ENCODE peak calls at places on chromosome 1, in seven cellular contexts. E is GM23338, S is esophagus muscularis mucosa, J is upper lobe of left lung, U is H1, T is stomach, R is transverse colon. Q is an unnamed sample.

GRCh38 chr1:29524285-29525065 is 288.2 kb downstream of the PTPRU start:
- DNase-seq in E (no peak), S (no peak), J (no peak), U (no peak), T (peak; percentile 18), R (no peak), Q (peak; percentile 27)

GRCh38 chr1:244863491-244864252 is 671 bp downstream of the HNRNPU start:
- DNase-seq in E (no peak), S (no peak), J (peak; percentile 91), U (no peak), T (peak; percentile 40), R (peak; percentile 45), Q (peak; percentile 82)

GRCh38 chr1:180627411-180627810 is 4.4 kb upstream of the XPR1 start:
- DNase-seq in E (no peak), S (no peak), J (no peak), U (no peak), T (no peak), R (no peak), Q (no peak)

GRCh38 chr1:156693858-156694562 is 11.4 kb downstream of the CRABP2 start:
- DNase-seq in E (peak; percentile 66), S (no peak), J (no peak), U (no peak), T (peak; percentile 52), R (no peak), Q (no peak)

GRCh38 chr1:225470691-225471452 is 43.0 kb upstream of the LBR start:
- DNase-seq in E (no peak), S (no peak), J (no peak), U (no peak), T (no peak), R (no peak), Q (peak; percentile 61)

GRCh38 chr1:109547412-109548320 is 749 bp upstream of the GNAI3 start:
- DNase-seq in E (peak; percentile 40), S (no peak), J (no peak), U (no peak), T (peak; percentile 37), R (peak; percentile 47), Q (no peak)

GRCh38 chr1:240414237-240414636 is 197.7 kb downstream of the GREM2 start:
- DNase-seq in E (no peak), S (no peak), J (no peak), U (no peak), T (no peak), R (no peak), Q (no peak)

GRCh38 chr1:106536741-106537140 is 519.7 kb upstream of the PRMT6 start:
- DNase-seq in E (no peak), S (no peak), J (no peak), U (no peak), T (no peak), R (no peak), Q (no peak)

GRCh38 chr1:234969630-234970370 is 158.8 kb downstream of the TOMM20 start:
- DNase-seq in E (peak; percentile 78), S (no peak), J (peak; percentile 91), U (no peak), T (peak; percentile 63), R (no peak), Q (peak; percentile 85)

GRCh38 chr1:32701421-32701911 is 1.1 kb downstream of the SYNC start:
- DNase-seq in E (no peak), S (no peak), J (no peak), U (no peak), T (no peak), R (peak; percentile 62), Q (no peak)

GRCh38 chr1:29933110-29933509 is 696.8 kb downstream of the PTPRU start:
- DNase-seq in E (no peak), S (no peak), J (no peak), U (no peak), T (no peak), R (no peak), Q (no peak)

GRCh38 chr1:154961497-154962237 is at the start of gene PYGO2:
- DNase-seq in E (peak; percentile 89), S (peak; percentile 95), J (peak; percentile 96), U (no peak), T (peak; percentile 81), R (peak; percentile 87), Q (peak; percentile 88)

GRCh38 chr1:64038965-64039926 is 164.2 kb upstream of the UBE2U start:
- DNase-seq in E (peak; percentile 72), S (peak; percentile 91), J (no peak), U (no peak), T (peak; percentile 36), R (no peak), Q (no peak)

GRCh38 chr1:236870721-236871120 is 75.6 kb downstream of the MTR start:
- DNase-seq in E (no peak), S (no peak), J (no peak), U (no peak), T (no peak), R (no peak), Q (no peak)

GRCh38 chr1:66282343-66282852 is 251.6 kb upstream of the SGIP1 start:
- DNase-seq in E (no peak), S (no peak), J (no peak), U (no peak), T (no peak), R (peak; percentile 47), Q (no peak)

GRCh38 chr1:19735419-19736127 is 64.1 kb downstream of the TMCO4 start:
- DNase-seq in E (no peak), S (peak; percentile 94), J (no peak), U (no peak), T (no peak), R (peak; percentile 29), Q (peak; percentile 69)

GRCh38 chr1:37267111-37267835 is 207.1 kb upstream of the ZC3H12A start:
- DNase-seq in E (peak; percentile 38), S (no peak), J (no peak), U (no peak), T (no peak), R (no peak), Q (no peak)

GRCh38 chr1:182173791-182174190 is 112.3 kb upstream of the ZNF648 start:
- DNase-seq in E (no peak), S (no peak), J (no peak), U (no peak), T (peak; percentile 48), R (no peak), Q (no peak)

GRCh38 chr1:224168859-224169380 is 14.1 kb upstream of the DEGS1 start:
- DNase-seq in E (no peak), S (no peak), J (no peak), U (no peak), T (no peak), R (no peak), Q (no peak)

GRCh38 chr1:204292733-204293132 is 67.0 kb downstream of the PLEKHA6 start:
- DNase-seq in E (no peak), S (no peak), J (no peak), U (no peak), T (no peak), R (no peak), Q (no peak)

GRCh38 chr1:18489417-18490143 is 8.8 kb downstream of the KLHDC7A start:
- DNase-seq in E (no peak), S (no peak), J (no peak), U (no peak), T (no peak), R (no peak), Q (no peak)

GRCh38 chr1:237281481-237281880 is 239.5 kb downstream of the RYR2 start:
- DNase-seq in E (peak; percentile 7), S (no peak), J (no peak), U (no peak), T (no peak), R (no peak), Q (no peak)

GRCh38 chr1:92931691-92932090 is 29.6 kb downstream of the DIPK1A start:
- DNase-seq in E (no peak), S (no peak), J (no peak), U (no peak), T (no peak), R (no peak), Q (no peak)

GRCh38 chr1:185593271-185593670 is 140.9 kb upstream of the HMCN1 start:
- DNase-seq in E (no peak), S (no peak), J (no peak), U (no peak), T (no peak), R (no peak), Q (no peak)

GRCh38 chr1:53944469-53945182 is 873 bp downstream of the IFT25 start:
- DNase-seq in E (peak; percentile 39), S (no peak), J (peak; percentile 59), U (no peak), T (no peak), R (no peak), Q (no peak)

GRCh38 chr1:91725961-91726704 is 159.8 kb downstream of the TGFBR3 start:
- DNase-seq in E (no peak), S (no peak), J (no peak), U (no peak), T (no peak), R (peak; percentile 17), Q (no peak)

GRCh38 chr1:208154040-208154439 is 90.1 kb downstream of the PLXNA2 start:
- DNase-seq in E (no peak), S (no peak), J (no peak), U (no peak), T (no peak), R (peak; percentile 75), Q (no peak)

GRCh38 chr1:157584503-157584902 is 13.4 kb downstream of the FCRL4 start:
- DNase-seq in E (no peak), S (peak; percentile 14), J (no peak), U (no peak), T (no peak), R (no peak), Q (no peak)

GRCh38 chr1:93844262-93845045 is 34.6 kb downstream of the DNTTIP2 start:
- DNase-seq in E (peak; percentile 85), S (peak; percentile 88), J (no peak), U (no peak), T (peak; percentile 43), R (peak; percentile 40), Q (no peak)

DNA sequence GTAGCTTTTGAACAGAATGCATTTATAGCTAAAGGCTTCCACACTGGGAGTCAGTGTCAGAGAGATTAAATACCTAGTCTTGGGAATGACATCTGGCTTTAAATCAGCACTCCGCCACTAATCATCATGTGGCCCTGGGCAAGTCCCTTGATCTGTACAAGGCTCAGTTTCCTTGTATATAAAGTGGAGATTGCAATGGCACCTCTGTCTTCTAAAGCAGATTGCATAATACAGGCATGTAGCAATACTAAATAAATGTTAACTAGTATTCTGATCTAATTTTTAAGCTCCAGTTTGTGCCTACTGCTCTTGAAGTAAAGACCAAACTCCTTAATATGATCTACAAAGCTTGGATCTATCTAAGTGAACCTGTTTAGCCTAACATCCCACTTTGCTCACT is 249.4 kb downstream of the PLPP3 start:
- DNase-seq in E (no peak), S (no peak), J (no peak), U (no peak), T (no peak), R (no peak), Q (no peak)
- TF ChIP-seq POLR2AphosphoS5 in E (no peak), S (no peak), J (no peak), U (no peak), T (no peak), R (no peak), Q (no peak)

GRCh38 chr1:214617246-214617645 is 14.3 kb downstream of the CENPF start:
- DNase-seq in E (no peak), S (no peak), J (no peak), U (no peak), T (no peak), R (no peak), Q (no peak)
- H3K36me3 ChIP-seq in E (peaks cover 62% of the 10 kb centered on the region), S (no peaks in the 10 kb centered on the region), J (no peaks in the 10 kb centered on the region), U (peaks cover 39% of the 10 kb centered on the region), T (peaks cover 21% of the 10 kb centered on the region), R (no peaks in the 10 kb centered on the region), Q (no peaks in the 10 kb centered on the region)

GRCh38 chr1:3747522-3747848 is 4.8 kb upstream of the CCDC27 start:
- DNase-seq in E (no peak), S (no peak), J (no peak), U (no peak), T (no peak), R (no peak), Q (no peak)
- H3K4me1 ChIP-seq in E (peaks cover 13% of the 10 kb centered on the region), S (peaks cover 20% of the 10 kb centered on the region), J (peaks cover 34% of the 10 kb centered on the region), U (peaks cover 14% of the 10 kb centered on the region), T (peaks cover 35% of the 10 kb centered on the region), R (peaks cover 5% of the 10 kb centered on the region), Q (peaks cover 41% of the 10 kb centered on the region)

GRCh38 chr1:228791782-228792181 is 56.5 kb downstream of the RHOU start:
- DNase-seq in E (no peak), S (no peak), J (no peak), U (no peak), T (no peak), R (no peak), Q (no peak)
- TF ChIP-seq POLR2AphosphoS5 in E (no peak), S (no peak), J (no peak), U (no peak), T (no peak), R (no peak), Q (no peak)

Q was measured in suprapubic skin.